ENCODE peak calls at places on chromosomes 2 and 18, in four cellular contexts. W, K, O and N are unnamed samples. For H3K4me1, H3K27me3 and H3K36me3, the result is how much of the 10 kb centered on the place peaks cover.

GRCh38 chr18:60417946-60418345 is 45.4 kb upstream of the MC4R start:
- DNase-seq in K (no peak), O (no peak), W (no peak), N (no peak)

GRCh38 chr2:42929985-42930581 is 137.7 kb upstream of the HAAO start:
- DNase-seq in K (no peak), O (no peak), W (no peak), N (peak)

GRCh38 chr2:204665244-204665643 is 120.0 kb downstream of the PARD3B start:
- DNase-seq in K (no peak), W (no peak), O (no peak), N (peak)

GRCh38 chr18:50653402-50654093 is 93.7 kb downstream of the MAPK4 start:
- DNase-seq in O (no peak), W (peak), K (no peak), N (no peak)

GRCh38 chr18:54284967-54285785 is 15.9 kb downstream of the POLI start:
- DNase-seq in K (peak), O (no peak), W (peak), N (no peak)

GRCh38 chr2:226179010-226179409 is 620.6 kb downstream of the IRS1 start:
- DNase-seq in W (no peak), K (no peak), O (peak), N (no peak)

GRCh38 chr2:156476516-156477206 is 40.5 kb downstream of the GPD2 start:
- DNase-seq in K (peak), O (no peak), W (no peak), N (no peak)

GRCh38 chr2:206217162-206217561 is 57.3 kb upstream of the ZDBF2 start:
- DNase-seq in K (no peak), W (no peak), O (no peak), N (peak)

GRCh38 chr2:241833101-241833937 is 24.3 kb downstream of the NEU4 start:
- DNase-seq in K (no peak), W (no peak), O (no peak), N (peak)

GRCh38 chr2:237711458-237712150 is 84.2 kb downstream of the LRRFIP1 start:
- DNase-seq in W (peak), K (no peak), O (no peak), N (no peak)

GRCh38 chr2:39488450-39488849 is 51.4 kb upstream of the MAP4K3 start:
- DNase-seq in K (no peak), O (no peak), W (peak), N (peak)

GRCh38 chr18:8806105-8806797 is 100.9 kb downstream of the MTCL1 start:
- DNase-seq in O (no peak), W (no peak), K (no peak), N (no peak)

GRCh38 chr18:48957136-48957535 is 6.4 kb upstream of the SMAD7 start:
- DNase-seq in W (no peak), O (no peak), K (no peak), N (no peak)

GRCh38 chr2:16666453-16666801 is 793 bp upstream of the CYRIA start:
- DNase-seq in O (no peak), K (no peak), W (no peak), N (peak)

GRCh38 chr2:88826399-88826798 is 134.9 kb downstream of the RPIA start:
- DNase-seq in O (no peak), W (no peak), K (no peak), N (no peak)

GRCh38 chr18:32018331-32019250 is at the start of gene RNF125:
- DNase-seq in K (peak), W (peak), O (peak), N (peak)

GRCh38 chr18:75407468-75408437 is 19.8 kb downstream of the SMIM21 start:
- DNase-seq in W (no peak), O (no peak), K (no peak), N (no peak)

GRCh38 chr2:39476524-39476923 is 39.4 kb upstream of the MAP4K3 start:
- DNase-seq in W (no peak), K (no peak), O (no peak), N (no peak)

GRCh38 chr2:239819974-239820555 is 205.1 kb downstream of the NDUFA10 start:
- DNase-seq in K (no peak), W (peak), O (no peak), N (no peak)

GRCh38 chr2:20664071-20664390 is 2.9 kb upstream of the GDF7 start:
- DNase-seq in W (no peak), O (no peak), K (no peak), N (no peak)

GRCh38 chr2:26915316-26915715 is 55.1 kb upstream of the MAPRE3 start:
- DNase-seq in W (no peak), O (no peak), K (no peak), N (no peak)

GRCh38 chr2:240227538-240228428 is 87.3 kb upstream of the OTOS start:
- DNase-seq in W (peak), O (no peak), K (no peak), N (no peak)

GRCh38 chr18:74819433-74820059 is 221.9 kb downstream of the ZNF407 start:
- DNase-seq in O (no peak), W (no peak), K (no peak), N (no peak)

GRCh38 chr18:58338961-58339722 is 289.7 kb downstream of the ALPK2 start:
- DNase-seq in O (no peak), K (no peak), W (no peak), N (peak)
- H3K4me1 ChIP-seq in O (under half), K (under half), W (under half), N (under half)

GRCh38 chr2:218958276-218958675 is 1.2 kb upstream of the CDK5R2 start:
- DNase-seq in K (no peak), O (no peak), W (no peak), N (no peak)

GRCh38 chr2:218953366-218953954 is 6.0 kb upstream of the CDK5R2 start:
- DNase-seq in O (no peak), W (no peak), K (no peak), N (no peak)

GRCh38 chr2:218954541-218955300 is 4.7 kb upstream of the CDK5R2 start:
- DNase-seq in W (no peak), O (no peak), K (no peak), N (no peak)

GRCh38 chr2:218957685-218958084 is 1.8 kb upstream of the CDK5R2 start:
- DNase-seq in W (no peak), O (no peak), K (no peak), N (no peak)

GRCh38 chr2:218956039-218956438 is 3.4 kb upstream of the CDK5R2 start:
- DNase-seq in O (no peak), W (no peak), K (no peak), N (no peak)
- H3K27me3 ChIP-seq in O (under half), W (under half), K (under half), N (half or more)

DNA sequence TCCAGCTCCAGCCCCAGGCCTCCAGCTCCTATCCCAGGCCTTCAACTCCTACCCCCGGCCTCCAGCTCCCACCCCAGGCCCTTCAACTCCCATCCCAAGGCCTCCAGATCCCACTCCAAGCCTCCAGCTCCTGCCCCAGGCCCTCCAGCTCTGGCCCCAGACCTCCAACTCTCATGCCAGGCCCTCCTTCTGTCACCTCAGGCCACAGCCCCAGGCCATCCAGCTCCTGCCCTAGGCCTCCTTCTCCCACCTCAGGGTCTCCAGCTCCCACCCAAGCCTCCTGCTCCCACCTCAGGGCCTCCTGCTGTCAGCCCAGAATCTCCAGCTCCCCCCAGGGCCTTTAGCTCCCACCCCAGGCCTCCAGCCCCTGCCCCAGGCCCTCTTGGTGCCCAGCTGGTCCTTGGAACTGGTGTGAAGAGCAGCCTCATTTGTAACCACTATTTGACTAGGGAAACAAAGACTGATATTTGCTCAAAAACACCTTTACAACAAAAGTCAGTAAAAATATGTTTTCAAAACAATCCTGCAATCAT is 67.8 kb upstream of the SALL3 start:
- DNase-seq in O (no peak), K (no peak), W (no peak), N (no peak)
- H3K36me3 ChIP-seq in O (under half), K (under half), W (under half), N (under half)

GRCh38 chr2:234993547-234993981 is 41.7 kb downstream of the SH3BP4 start:
- DNase-seq in K (no peak), W (no peak), O (no peak), N (no peak)
- H3K4me1 ChIP-seq in K (under half), W (under half), O (under half), N (half or more)

DNA sequence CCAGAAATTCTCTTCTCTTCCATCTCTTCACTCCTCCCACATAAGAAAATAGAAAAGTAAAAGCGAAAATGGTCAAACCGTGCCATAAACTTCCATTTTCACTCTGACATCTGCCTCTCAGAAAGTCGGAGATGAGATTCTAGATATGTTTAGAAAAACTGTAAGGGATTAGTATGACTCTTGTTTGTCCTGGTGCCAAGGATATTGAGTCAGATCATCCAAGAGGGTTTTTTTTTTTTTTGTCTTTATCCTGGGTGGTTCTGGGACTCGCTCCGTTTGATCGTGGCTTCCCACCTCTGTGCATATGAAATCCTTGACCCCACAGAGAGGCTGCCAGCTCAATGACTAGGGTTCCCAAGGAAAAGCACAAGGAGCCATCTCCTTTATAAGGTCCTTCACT is 17.3 kb downstream of the EN1 start:
- DNase-seq in W (no peak), O (no peak), K (no peak), N (no peak)
- H3K27me3 ChIP-seq in W (half or more), O (under half), K (under half), N (half or more)

GRCh38 chr2:65075605-65076344 is 19.6 kb downstream of the CEP68 start:
- DNase-seq in K (no peak), O (no peak), W (no peak), N (no peak)

GRCh38 chr2:65076345-65076710 is 20.1 kb downstream of the CEP68 start:
- DNase-seq in K (no peak), O (no peak), W (no peak), N (peak)

GRCh38 chr2:65077898-65078297 is 21.7 kb downstream of the CEP68 start:
- DNase-seq in W (no peak), O (no peak), K (no peak), N (no peak)

GRCh38 chr2:65081232-65081685 is 25.0 kb downstream of the CEP68 start:
- DNase-seq in O (no peak), W (no peak), K (no peak), N (no peak)

GRCh38 chr2:65079017-65079416 is 22.8 kb downstream of the CEP68 start:
- DNase-seq in W (no peak), O (no peak), K (no peak), N (no peak)
- H3K36me3 ChIP-seq in W (under half), O (under half), K (under half), N (under half)